ENCODE peak calls at places on chromosomes 1 and 21, in four cellular contexts. R is NCI-H748 treated with DMSO at 0.1 percent for 48 hours, J is HCT116, L is A549. W is an unnamed sample.

GRCh38 chr1:92538048-92538412 is 51.3 kb upstream of the GFI1 start:
- DNase-seq in L (no peak), R (no peak), J (no peak), W (peak)

GRCh38 chr1:8152731-8153702 is 126.9 kb upstream of the ERRFI1 start:
- DNase-seq in R (no peak), L (no peak), J (no peak), W (no peak)

GRCh38 chr1:183039985-183040447 is 16.8 kb downstream of the LAMC1 start:
- DNase-seq in R (no peak), L (no peak), J (no peak), W (no peak)

GRCh38 chr1:7886346-7886745 is 33.5 kb upstream of the UTS2 start:
- DNase-seq in R (no peak), J (no peak), L (no peak), W (no peak)

GRCh38 chr1:110877364-110877763 is 4.4 kb downstream of the CD53 start:
- DNase-seq in J (no peak), R (no peak), L (no peak), W (no peak)

GRCh38 chr1:226790545-226791181 is 51.6 kb upstream of the ITPKB start:
- DNase-seq in L (no peak), J (no peak), R (no peak), W (no peak)

GRCh38 chr1:99906535-99906934 is 56.4 kb downstream of the AGL start:
- DNase-seq in R (no peak), L (no peak), J (no peak), W (no peak)

GRCh38 chr21:46650476-46651098 is 15.1 kb downstream of the PRMT2 start:
- DNase-seq in J (no peak), R (no peak), L (no peak), W (no peak)

GRCh38 chr1:187091666-187092065 is 262.9 kb downstream of the PLA2G4A start:
- DNase-seq in L (peak), J (no peak), R (no peak), W (no peak)

GRCh38 chr1:115237023-115237422 is 101.0 kb downstream of the NGF start:
- DNase-seq in L (no peak), R (no peak), J (no peak), W (no peak)

GRCh38 chr1:107480548-107480947 is 339.7 kb downstream of the NTNG1 start:
- DNase-seq in J (no peak), L (no peak), R (peak), W (no peak)

GRCh38 chr1:111197598-111198289 is 2.7 kb downstream of the DENND2D start:
- DNase-seq in R (no peak), L (peak), J (no peak), W (peak)

GRCh38 chr21:39955326-39955725 is 88.1 kb downstream of the PCP4 start:
- DNase-seq in L (no peak), J (no peak), R (no peak), W (no peak)

GRCh38 chr1:17023573-17023972 is 11.8 kb upstream of the ATP13A2 start:
- DNase-seq in R (no peak), J (no peak), L (no peak), W (no peak)

GRCh38 chr1:203408485-203409229 is 57.7 kb upstream of the FMOD start:
- DNase-seq in R (no peak), J (no peak), L (no peak), W (peak)

GRCh38 chr1:166169182-166169581 is 2.4 kb upstream of the FAM78B start:
- DNase-seq in L (no peak), J (no peak), R (no peak), W (no peak)

GRCh38 chr1:230713547-230713914 is 391 bp downstream of the AGT start:
- DNase-seq in J (no peak), R (no peak), L (no peak), W (no peak)

GRCh38 chr1:219555031-219555667 is 57.8 kb downstream of the ZC3H11B start:
- DNase-seq in J (no peak), L (peak), R (no peak), W (no peak)

GRCh38 chr1:62849031-62849430 is 65.1 kb downstream of the ATG4C start:
- DNase-seq in L (peak), R (no peak), J (no peak), W (no peak)

GRCh38 chr1:203048555-203049051 is 22.3 kb downstream of the PPFIA4 start:
- DNase-seq in L (no peak), R (no peak), J (no peak), W (peak)

GRCh38 chr1:197787056-197787455 is 11.8 kb upstream of the DENND1B start:
- DNase-seq in L (no peak), R (no peak), J (no peak), W (no peak)

GRCh38 chr1:93695411-93696005 is 13.9 kb upstream of the BCAR3 start:
- DNase-seq in R (no peak), J (no peak), L (no peak), W (no peak)

GRCh38 chr1:116855788-116856187 is 53.9 kb upstream of the PTGFRN start:
- DNase-seq in R (peak), L (no peak), J (no peak), W (no peak)

GRCh38 chr1:2091611-2092604 is 41.7 kb downstream of the PRKCZ start:
- DNase-seq in L (no peak), R (no peak), J (no peak), W (peak)

GRCh38 chr1:2269193-2269921 is 41.2 kb downstream of the SKI start:
- DNase-seq in L (no peak), R (no peak), J (no peak), W (no peak)

W was measured in dermis microvascular lymphatic vessel endothelial cell.